ENCODE peak calls at places on chromosomes 11 and 22, in five cellular contexts. G is aorta, F is tibial artery, X is psoas muscle, B is OCI-LY7. S is an unnamed sample. For H3K9me3, the result is how much of the 10 kb centered on the place peaks cover.

GRCh38 chr11:110894224-110894623 is 182.0 kb upstream of the ARHGAP20 start:
- DNase-seq in G (no peak), F (no peak), X (no peak), B (no peak), S (no peak)

GRCh38 chr11:47980093-47980906 is at the start of gene PTPRJ:
- DNase-seq in G (peak), F (peak), X (peak), B (peak), S (peak)

GRCh38 chr11:63427971-63428508 is 58.5 kb downstream of the SLC22A9 start:
- DNase-seq in G (no peak), F (no peak), X (no peak), B (no peak), S (no peak)

GRCh38 chr11:2564588-2565440 is 120.0 kb downstream of the KCNQ1 start:
- DNase-seq in G (peak), F (peak), X (peak), B (no peak), S (no peak)

GRCh38 chr22:24161485-24161884 is 19.8 kb upstream of the SUSD2 start:
- DNase-seq in G (no peak), F (no peak), X (no peak), B (no peak), S (no peak)

GRCh38 chr11:33017478-33017877 is 1.8 kb downstream of the DEPDC7 start:
- DNase-seq in G (no peak), F (no peak), X (no peak), B (no peak), S (no peak)

GRCh38 chr11:73838443-73839122 is 38.1 kb downstream of the COA4 start:
- DNase-seq in G (no peak), F (no peak), X (no peak), B (no peak), S (no peak)

GRCh38 chr11:46554205-46555162 is 39.3 kb downstream of the AMBRA1 start:
- DNase-seq in G (no peak), F (no peak), X (no peak), B (no peak), S (no peak)

GRCh38 chr22:26718905-26719304 is 61.5 kb downstream of the MIAT start:
- DNase-seq in G (no peak), F (no peak), X (no peak), B (no peak), S (no peak)

GRCh38 chr11:72683782-72684200 is 9.6 kb upstream of the PDE2A start:
- DNase-seq in G (peak), F (peak), X (peak), B (peak), S (peak)

GRCh38 chr11:66744485-66745355 is 15.7 kb upstream of the SPTBN2 start:
- DNase-seq in G (peak), F (peak), X (peak), B (peak), S (peak)

GRCh38 chr11:121478226-121478894 is 25.6 kb upstream of the SORL1-AS1 start:
- DNase-seq in G (no peak), F (no peak), X (no peak), B (no peak), S (no peak)

GRCh38 chr11:35357893-35358292 is 61.5 kb downstream of the SLC1A2 start:
- DNase-seq in G (no peak), F (no peak), X (no peak), B (no peak), S (no peak)

GRCh38 chr22:18968011-18968749 is 32.1 kb upstream of the PRODH start:
- DNase-seq in G (peak), F (no peak), X (no peak), B (no peak), S (no peak)

GRCh38 chr22:35575116-35575748 is 34.6 kb downstream of the RASD2 start:
- DNase-seq in G (no peak), F (no peak), X (no peak), B (peak), S (no peak)

GRCh38 chr11:83033972-83034672 is 37.6 kb downstream of the RAB30 start:
- DNase-seq in G (peak), F (peak), X (peak), B (no peak), S (no peak)

GRCh38 chr22:49767355-49768062 is 60.2 kb downstream of the BRD1 start:
- DNase-seq in G (peak), F (peak), X (peak), B (peak), S (peak)

GRCh38 chr11:34519595-34520235 is 6.1 kb upstream of the ELF5 start:
- DNase-seq in G (no peak), F (no peak), X (no peak), B (no peak), S (no peak)

GRCh38 chr11:113906038-113906437 is 1.4 kb downstream of the HTR3B start:
- DNase-seq in G (no peak), F (no peak), X (no peak), B (no peak), S (no peak)

GRCh38 chr11:125082611-125083311 is 19.7 kb downstream of the SLC37A2 start:
- DNase-seq in G (no peak), F (no peak), X (no peak), B (no peak), S (no peak)

GRCh38 chr22:46788426-46789168 is 26.1 kb downstream of the TBC1D22A start:
- DNase-seq in G (no peak), F (peak), X (no peak), B (no peak), S (no peak)

DNA sequence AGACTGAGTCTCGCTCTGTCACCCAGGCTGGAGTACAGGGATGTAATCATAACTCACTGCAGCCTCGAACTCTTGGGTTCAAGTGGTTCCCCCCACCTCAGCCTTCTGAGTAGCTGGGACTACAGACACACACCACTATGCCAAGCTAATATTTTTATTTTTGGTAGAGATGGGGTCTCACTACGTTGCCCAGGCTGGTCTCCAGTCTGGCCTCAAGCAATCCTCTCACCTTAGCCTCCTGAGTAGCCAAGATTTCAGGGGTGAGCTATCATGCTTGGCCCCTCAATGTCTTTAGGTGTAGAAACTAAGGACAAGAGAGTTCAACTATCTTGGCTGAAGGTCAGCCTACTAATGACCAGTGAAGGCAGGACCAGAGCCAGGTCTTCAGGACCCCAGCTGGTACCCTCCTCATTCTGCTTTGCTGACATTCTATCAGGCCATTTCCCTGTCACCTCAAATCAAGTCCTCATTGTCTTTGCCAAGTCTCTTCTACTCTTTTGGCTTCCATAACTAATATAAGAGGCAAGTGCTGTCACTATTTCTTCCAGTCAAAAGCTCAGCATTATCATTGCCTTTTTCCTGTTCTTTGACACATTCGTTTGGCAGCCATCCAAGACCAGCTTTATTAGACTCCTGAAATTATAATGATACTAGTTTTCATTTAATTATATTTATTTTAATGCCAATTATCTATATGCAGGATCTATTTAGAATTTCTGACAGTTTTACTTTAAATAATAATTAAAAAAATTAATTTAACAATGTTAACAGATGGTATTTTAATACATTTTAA is 264.2 kb upstream of the PITPNB start:
- DNase-seq in G (no peak), F (no peak), X (no peak), B (no peak), S (no peak)
- H3K27ac ChIP-seq in G (no peak), F (no peak), X (no peak), B (no peak), S (no peak)

GRCh38 chr22:31754813-31755212 is 994 bp downstream of the DEPDC5 start:
- DNase-seq in G (no peak), F (no peak), X (no peak), B (no peak), S (no peak)
- H3K4me3 ChIP-seq in G (no peak), F (peak), X (peak), B (peak), S (peak)

GRCh38 chr11:36451681-36452080 is 58.4 kb downstream of the TRAF6 start:
- DNase-seq in G (no peak), F (no peak), X (no peak), B (no peak), S (no peak)

GRCh38 chr11:36452987-36453386 is 57.1 kb downstream of the TRAF6 start:
- DNase-seq in G (no peak), F (no peak), X (no peak), B (no peak), S (no peak)

GRCh38 chr11:36453678-36454077 is 56.4 kb downstream of the TRAF6 start:
- DNase-seq in G (no peak), F (no peak), X (no peak), B (peak), S (no peak)

GRCh38 chr11:36451045-36451444 is 59.0 kb downstream of the TRAF6 start:
- DNase-seq in G (no peak), F (no peak), X (no peak), B (no peak), S (no peak)

DNA sequence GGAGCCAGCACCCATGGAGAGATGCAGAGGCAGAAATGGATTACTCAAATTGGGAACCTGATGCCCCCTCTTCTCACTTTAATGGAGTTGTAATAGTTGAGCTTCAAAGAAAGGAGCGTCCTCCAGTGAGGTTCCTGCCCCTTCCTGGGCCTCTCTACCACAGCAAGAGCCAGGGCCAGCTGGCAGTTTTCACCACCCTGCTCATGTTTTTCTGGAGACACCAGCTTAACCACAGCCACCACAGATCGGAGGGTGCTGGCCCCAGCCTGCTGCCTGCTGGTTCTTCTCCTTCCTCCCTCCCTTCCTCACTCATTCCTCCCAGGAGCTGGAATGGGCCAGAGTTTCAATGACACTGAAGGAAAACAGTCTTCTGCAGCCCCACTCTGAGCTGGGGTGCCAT is 57.8 kb downstream of the TRAF6 start:
- DNase-seq in G (no peak), F (no peak), X (no peak), B (no peak), S (no peak)
- H3K9me3 ChIP-seq in G (under half), F (under half), X (under half), B (under half), S (under half)

GRCh38 chr11:57764527-57764926 is 2.9 kb downstream of the CTNND1 start:
- DNase-seq in G (no peak), F (no peak), X (no peak), B (no peak), S (no peak)
- H3K27ac ChIP-seq in G (no peak), F (peak), X (peak), B (no peak), S (peak)

GRCh38 chr11:69008774-69009440 is 4.1 kb downstream of the MRGPRF start:
- DNase-seq in G (peak), F (peak), X (peak), B (no peak), S (peak)
- H3K4me3 ChIP-seq in G (no peak), F (peak), X (no peak), B (no peak), S (no peak)

GRCh38 chr22:48740731-48741405 is 1086.8 kb downstream of the BRD1 start:
- DNase-seq in G (peak), F (peak), X (no peak), B (no peak), S (peak)
- H3K9me3 ChIP-seq in G (under half), F (under half), X (under half), B (under half), S (under half)

GRCh38 chr11:96275807-96276594 is 67.0 kb downstream of the MAML2 start:
- DNase-seq in G (no peak), F (no peak), X (no peak), B (no peak), S (no peak)

GRCh38 chr11:96276836-96277235 is 66.2 kb downstream of the MAML2 start:
- DNase-seq in G (no peak), F (no peak), X (no peak), B (no peak), S (no peak)

GRCh38 chr11:96271777-96272176 is 71.2 kb downstream of the MAML2 start:
- DNase-seq in G (no peak), F (no peak), X (no peak), B (no peak), S (no peak)

GRCh38 chr11:96272542-96273306 is 70.3 kb downstream of the MAML2 start:
- DNase-seq in G (no peak), F (no peak), X (no peak), B (no peak), S (no peak)

DNA sequence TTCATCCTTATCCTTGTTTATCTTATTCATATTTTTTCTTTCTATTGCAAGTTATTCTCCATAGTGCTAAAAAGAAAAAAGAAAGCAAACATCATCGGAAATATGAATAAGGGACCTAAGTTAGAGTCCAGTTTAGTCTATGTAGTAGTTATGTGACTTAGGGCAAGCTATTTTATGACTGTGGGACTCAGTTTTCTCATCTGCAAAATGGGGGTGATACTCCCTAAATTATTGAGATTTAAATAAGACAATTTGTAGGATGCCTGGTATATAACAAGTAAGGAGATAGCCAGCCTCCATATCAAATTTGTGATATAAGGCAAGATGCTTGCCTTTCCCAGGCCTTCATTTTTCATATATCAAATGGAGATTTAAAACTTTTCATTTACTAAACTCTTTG is 69.5 kb downstream of the MAML2 start:
- DNase-seq in G (no peak), F (no peak), X (no peak), B (no peak), S (no peak)
- H3K27ac ChIP-seq in G (no peak), F (no peak), X (no peak), B (no peak), S (no peak)

S was measured in left lung.